ENCODE peak calls at places on chromosomes 6 and 20, in ten cellular contexts. W, K, Q, T, L, B, H, F, S and U are unnamed samples.

GRCh38 chr6:169950558-169950957 is 199.1 kb downstream of the ERMARD start:
- DNase-seq in S (peak; percentile 57), L (peak; percentile 29), W (no peak), H (no peak), T (no peak), K (no peak), Q (no peak), F (peak; percentile 44), B (peak; percentile 47), U (no peak)

GRCh38 chr20:19992996-19993908 is 23.9 kb upstream of the NAA20 start:
- DNase-seq in L (no peak), H (no peak), B (peak; percentile 85), T (no peak), Q (peak; percentile 91), K (peak; percentile 94), S (no peak), F (no peak), W (peak; percentile 51), U (no peak)

GRCh38 chr6:27091661-27092315 is 155.7 kb upstream of the PRSS16 start:
- DNase-seq in W (no peak), Q (peak; percentile 95), F (peak; percentile 58), K (peak; percentile 81), S (peak; percentile 8), L (no peak), H (no peak), B (peak; percentile 78), T (no peak), U (no peak)

GRCh38 chr6:151087861-151088598 is 151.7 kb upstream of the AKAP12 start:
- DNase-seq in Q (peak; percentile 82), B (peak; percentile 29), T (no peak), S (no peak), L (no peak), W (no peak), F (no peak), H (no peak), K (no peak), U (peak; percentile 67)

GRCh38 chr20:22430746-22431168 is 153.6 kb downstream of the FOXA2 start:
- DNase-seq in Q (no peak), T (no peak), B (no peak), L (no peak), F (peak; percentile 77), W (no peak), H (no peak), S (no peak), K (no peak), U (no peak)

GRCh38 chr6:14784596-14785360 is 461.1 kb upstream of the JARID2 start:
- DNase-seq in K (no peak), W (no peak), H (no peak), F (peak; percentile 93), Q (no peak), L (no peak), S (no peak), B (peak; percentile 79), T (no peak), U (no peak)

GRCh38 chr6:78629154-78629721 is 238.1 kb upstream of the IRAK1BP1 start:
- DNase-seq in Q (peak; percentile 14), L (no peak), W (peak; percentile 14), K (no peak), T (no peak), H (no peak), S (no peak), F (no peak), B (peak; percentile 61), U (peak; percentile 12)

GRCh38 chr20:6663751-6664388 is 103.6 kb upstream of the BMP2 start:
- DNase-seq in Q (no peak), W (no peak), T (no peak), F (no peak), H (no peak), L (no peak), K (no peak), B (no peak), S (no peak), U (no peak)

GRCh38 chr6:35686441-35686840 is 2.3 kb downstream of the FKBP5 start:
- DNase-seq in Q (no peak), L (no peak), B (no peak), K (no peak), T (no peak), H (no peak), W (no peak), F (no peak), S (no peak), U (no peak)

GRCh38 chr6:35688605-35689322 is at the start of gene FKBP5:
- DNase-seq in B (peak; percentile 96), F (peak; percentile 97), L (peak; percentile 95), S (peak; percentile 95), K (peak; percentile 73), Q (peak; percentile 80), H (peak; percentile 98), T (peak; percentile 99), W (peak; percentile 96), U (peak; percentile 96)

GRCh38 chr6:35687658-35688604 is 784 bp downstream of the FKBP5 start:
- DNase-seq in F (peak; percentile 87), T (peak; percentile 85), K (peak; percentile 56), Q (peak; percentile 57), B (peak; percentile 89), W (peak; percentile 73), L (peak; percentile 67), H (peak; percentile 83), S (peak; percentile 86), U (peak; percentile 30)

GRCh38 chr6:35690484-35690883 is 1.8 kb upstream of the FKBP5 start:
- DNase-seq in H (no peak), L (no peak), S (no peak), K (no peak), T (no peak), F (no peak), Q (no peak), B (no peak), W (no peak), U (no peak)

DNA sequence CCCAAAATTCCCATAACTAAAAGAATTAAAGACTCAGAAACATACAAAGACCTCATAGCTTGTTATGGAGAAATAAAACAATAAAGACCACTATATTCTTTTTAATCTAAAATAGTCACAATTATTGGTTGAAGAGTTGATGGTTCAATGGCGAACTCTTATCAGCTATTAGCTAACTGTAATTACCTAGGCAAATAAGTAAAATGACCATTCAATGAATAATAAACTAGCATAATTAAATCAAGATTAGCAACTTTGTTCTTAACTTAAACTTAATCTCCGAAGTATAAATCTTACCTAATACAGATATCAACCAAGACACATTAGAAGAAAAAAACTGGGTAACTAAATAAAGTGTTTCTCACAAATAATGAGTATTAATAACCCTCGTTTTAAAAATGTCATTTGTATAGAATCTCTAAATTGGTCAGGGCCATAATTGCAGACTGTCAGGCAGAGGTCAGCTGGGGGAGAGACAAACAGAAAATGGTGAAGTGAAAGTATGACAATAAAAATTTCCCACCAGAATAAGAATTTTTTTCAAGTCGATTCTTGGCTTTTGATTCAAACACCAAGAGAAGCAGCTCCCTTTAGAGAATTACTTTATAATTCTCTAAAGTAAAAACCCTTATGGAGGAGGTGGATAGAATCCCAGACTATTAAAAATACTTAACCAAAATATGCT is 1.7 kb downstream of the FKBP5 start:
- DNase-seq in W (no peak), T (no peak), F (no peak), K (no peak), S (peak; percentile 37), B (no peak), Q (no peak), L (no peak), H (no peak), U (no peak)
- H3K4me1 ChIP-seq in W (peaks cover 32% of the 10 kb centered on the region), T (peaks cover 51% of the 10 kb centered on the region), F (peaks cover 11% of the 10 kb centered on the region), K (peaks cover 16% of the 10 kb centered on the region), S (peaks cover 21% of the 10 kb centered on the region), B (peaks cover 4% of the 10 kb centered on the region), Q (peaks cover 2% of the 10 kb centered on the region), L (peaks cover 3% of the 10 kb centered on the region), H (peaks cover 34% of the 10 kb centered on the region), U (no peaks in the 10 kb centered on the region)

GRCh38 chr6:112372213-112372806 is 25.2 kb downstream of the RFPL4B start:
- DNase-seq in H (no peak), B (no peak), F (no peak), Q (peak; percentile 46), W (no peak), T (no peak), L (no peak), S (peak; percentile 1), K (peak; percentile 51), U (no peak)
- TF ChIP-seq CTCF in H (peak; percentile 47), B (peak; percentile 62), F (peak; percentile 49), Q (peak; percentile 63), W (peak; percentile 10), T (peak; percentile 31), L (no peak), S (peak; percentile 69), K (peak; percentile 90), U (peak; percentile 46)

GRCh38 chr6:125943528-125944433 is 12.8 kb upstream of the HINT3 start:
- DNase-seq in W (no peak), K (peak; percentile 23), B (no peak), T (no peak), L (no peak), H (no peak), F (no peak), S (no peak), Q (no peak), U (no peak)

GRCh38 chr6:125944434-125944816 is 12.1 kb upstream of the HINT3 start:
- DNase-seq in T (no peak), K (peak; percentile 36), Q (peak; percentile 88), F (no peak), S (no peak), H (peak; percentile 83), B (no peak), L (peak; percentile 83), W (peak; percentile 78), U (peak; percentile 74)

GRCh38 chr6:125940691-125941090 is 15.9 kb upstream of the HINT3 start:
- DNase-seq in Q (peak; percentile 32), H (no peak), B (no peak), W (no peak), K (peak; percentile 85), L (no peak), F (no peak), S (no peak), T (no peak), U (no peak)

GRCh38 chr6:125944896-125945295 is 11.7 kb upstream of the HINT3 start:
- DNase-seq in F (no peak), H (no peak), S (no peak), Q (no peak), W (no peak), K (no peak), B (no peak), T (no peak), L (no peak), U (no peak)

GRCh38 chr6:125942677-125943527 is 13.7 kb upstream of the HINT3 start:
- DNase-seq in F (no peak), S (no peak), K (peak; percentile 94), L (no peak), T (no peak), B (no peak), Q (peak; percentile 56), W (peak; percentile 30), H (no peak), U (no peak)
- H3K4me1 ChIP-seq in F (peaks cover 4% of the 10 kb centered on the region), S (peaks cover 5% of the 10 kb centered on the region), K (peaks cover 88% of the 10 kb centered on the region), L (no peaks in the 10 kb centered on the region), T (no peaks in the 10 kb centered on the region), B (no peaks in the 10 kb centered on the region), Q (peaks cover 28% of the 10 kb centered on the region), W (peaks cover 56% of the 10 kb centered on the region), H (peaks cover 54% of the 10 kb centered on the region), U (peaks cover 18% of the 10 kb centered on the region)

DNA sequence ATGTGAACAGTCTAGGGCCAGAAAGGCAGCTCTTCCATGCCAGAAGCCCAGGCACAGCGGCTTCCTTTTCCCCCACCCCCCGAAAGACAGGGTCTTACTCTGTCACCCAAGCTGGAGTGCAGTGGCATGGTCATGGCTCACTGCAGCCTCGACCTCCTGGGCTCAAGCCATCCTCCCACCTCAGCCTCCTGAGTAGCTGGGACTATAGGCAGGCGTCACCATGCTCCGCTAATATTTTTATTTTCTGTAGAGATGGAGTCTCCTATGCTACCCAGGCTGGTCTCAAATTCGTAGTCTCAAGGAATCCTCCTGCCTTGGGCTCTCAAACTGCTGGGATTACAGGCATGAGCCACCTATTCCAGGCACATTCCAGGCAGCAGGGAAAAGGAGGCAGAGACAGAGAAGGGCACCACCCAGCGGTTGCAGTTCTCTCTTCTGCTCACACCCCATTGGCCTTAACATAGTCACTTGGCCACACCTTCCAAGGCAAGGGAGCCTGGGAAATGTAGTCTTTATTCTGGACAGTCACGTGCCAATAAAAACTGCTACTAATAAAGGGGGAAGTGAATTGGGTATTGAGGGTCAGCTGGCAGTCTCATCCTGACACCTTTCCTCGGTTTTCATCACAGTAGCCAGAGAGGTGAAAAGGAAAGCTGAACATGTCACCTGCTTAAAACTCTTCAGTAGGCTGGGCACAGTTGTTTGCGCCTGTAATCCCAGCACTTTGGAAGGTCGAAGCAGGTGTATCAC is 205.9 kb downstream of the ZMYND8 start:
- DNase-seq in W (no peak), L (peak; percentile 62), K (peak; percentile 69), H (peak; percentile 72), S (peak; percentile 73), B (peak; percentile 96), Q (peak; percentile 73), F (peak; percentile 91), T (peak; percentile 61), U (peak; percentile 44)
- TF ChIP-seq CTCF in W (no peak), L (peak; percentile 38), K (peak; percentile 86), H (peak; percentile 46), S (peak; percentile 91), B (peak; percentile 92), Q (peak; percentile 81), F (peak; percentile 93), T (peak; percentile 27), U (peak; percentile 65)